ENCODE peak calls at places on chromosomes 11 and 22, in ten cellular contexts. A is HFFc6, W is B cell, J is cardiac fibroblast, C is cardiac muscle cell, X is transverse colon, D is coronary artery, E is Calu3, Y is RWPE1, O is NB4. M is an unnamed sample.

GRCh38 chr22:23608583-23608982 is 23.5 kb downstream of the DRICH1 start:
- DNase-seq in D (no peak), O (peak; percentile 24), E (no peak), J (no peak), Y (no peak), W (no peak), C (peak; percentile 74), A (no peak), X (no peak), M (no peak)

GRCh38 chr11:99423435-99423983 is 402.8 kb downstream of the CNTN5 start:
- DNase-seq in X (no peak), O (no peak), J (no peak), W (no peak), Y (no peak), C (no peak), E (no peak), A (no peak), D (no peak), M (no peak)

GRCh38 chr11:35618497-35619029 is 303 bp downstream of the FJX1 start:
- DNase-seq in Y (peak; percentile 55), J (peak; percentile 41), E (peak; percentile 64), W (no peak), D (no peak), C (peak; percentile 60), O (peak; percentile 10), A (peak; percentile 31), X (peak; percentile 8), M (peak; percentile 58)

GRCh38 chr11:78147807-78148206 is 8.4 kb upstream of the ALG8 start:
- DNase-seq in O (no peak), X (no peak), C (no peak), D (no peak), A (no peak), Y (no peak), W (no peak), E (no peak), J (no peak), M (no peak)

GRCh38 chr11:33128739-33129138 is 32.5 kb downstream of the CSTF3 start:
- DNase-seq in W (no peak), X (no peak), E (peak; percentile 23), A (no peak), Y (no peak), C (no peak), J (no peak), D (no peak), O (no peak), M (no peak)

GRCh38 chr22:40679249-40679963 is at the start of gene MCHR1:
- DNase-seq in D (no peak), Y (no peak), X (no peak), J (no peak), C (no peak), O (no peak), A (no peak), E (no peak), W (no peak), M (no peak)

GRCh38 chr11:43576834-43577521 is 103.6 kb upstream of the HSD17B12 start:
- DNase-seq in Y (peak; percentile 67), E (peak; percentile 51), D (no peak), A (peak; percentile 34), W (no peak), X (no peak), J (peak; percentile 62), C (peak; percentile 89), O (peak; percentile 41), M (peak; percentile 48)

GRCh38 chr11:33775832-33776231 is 1.5 kb upstream of the FBXO3 start:
- DNase-seq in C (no peak), Y (no peak), X (no peak), W (no peak), A (no peak), O (no peak), E (no peak), J (peak; percentile 9), D (no peak), M (peak; percentile 26)

GRCh38 chr22:44580756-44581435 is 82.9 kb upstream of the RTL6 start:
- DNase-seq in C (no peak), Y (no peak), X (no peak), E (no peak), W (no peak), A (no peak), O (no peak), J (no peak), D (peak; percentile 43), M (no peak)

GRCh38 chr11:112235750-112236390 is 9.6 kb downstream of the PTS start:
- DNase-seq in C (no peak), J (no peak), Y (no peak), X (no peak), D (no peak), E (no peak), W (no peak), O (no peak), A (no peak), M (no peak)

GRCh38 chr11:22734628-22735345 is 68.4 kb downstream of the GAS2 start:
- DNase-seq in E (no peak), Y (no peak), O (peak; percentile 11), D (no peak), C (no peak), J (peak; percentile 33), A (no peak), W (no peak), X (no peak), M (no peak)

GRCh38 chr11:123577081-123577598 is 77.3 kb downstream of the SCN3B start:
- DNase-seq in C (peak; percentile 71), Y (peak; percentile 63), J (peak; percentile 54), X (peak; percentile 67), D (no peak), E (peak; percentile 72), O (peak; percentile 60), A (peak; percentile 33), W (peak; percentile 60), M (peak; percentile 84)

GRCh38 chr11:60679879-60680278 is 19.5 kb upstream of the MS4A8 start:
- DNase-seq in C (no peak), O (no peak), W (no peak), Y (no peak), E (no peak), J (no peak), A (no peak), X (no peak), D (no peak), M (no peak)

GRCh38 chr22:24443668-24444067 is 16.3 kb downstream of the ADORA2A start:
- DNase-seq in D (peak; percentile 49), A (no peak), X (no peak), O (no peak), W (no peak), C (no peak), J (no peak), Y (no peak), E (no peak), M (no peak)

GRCh38 chr11:2563216-2564007 is 118.6 kb downstream of the KCNQ1 start:
- DNase-seq in W (no peak), A (no peak), C (no peak), X (no peak), Y (no peak), J (no peak), D (no peak), E (no peak), O (no peak), M (no peak)

GRCh38 chr11:3148990-3149851 is 15.9 kb downstream of the OSBPL5 start:
- DNase-seq in Y (no peak), C (peak; percentile 36), A (no peak), E (no peak), J (no peak), D (no peak), W (no peak), O (no peak), X (no peak), M (no peak)

GRCh38 chr11:117856892-117857291 is 19.6 kb downstream of the FXYD6 start:
- DNase-seq in A (no peak), E (no peak), X (no peak), Y (no peak), D (peak; percentile 45), J (no peak), C (no peak), W (no peak), O (no peak), M (no peak)

GRCh38 chr22:22125579-22126468 is 118.8 kb upstream of the VPREB1 start:
- DNase-seq in X (no peak), W (no peak), C (no peak), J (no peak), D (no peak), Y (no peak), O (no peak), A (no peak), E (no peak), M (no peak)

GRCh38 chr11:93737904-93738612 is 3.2 kb downstream of the TAF1D start:
- DNase-seq in O (no peak), W (no peak), X (no peak), C (no peak), A (no peak), Y (no peak), E (no peak), D (no peak), J (peak; percentile 44), M (no peak)

GRCh38 chr11:131179867-131180266 is 190.5 kb upstream of the NTM start:
- DNase-seq in W (no peak), O (no peak), A (no peak), C (no peak), X (no peak), J (no peak), Y (no peak), E (no peak), D (no peak), M (no peak)
- TF ChIP-seq CTCF in W (no peak), O (no peak), A (no peak), C (no peak), X (no peak), J (no peak), Y (no peak), E (no peak), D (no peak), M (no peak)

DNA sequence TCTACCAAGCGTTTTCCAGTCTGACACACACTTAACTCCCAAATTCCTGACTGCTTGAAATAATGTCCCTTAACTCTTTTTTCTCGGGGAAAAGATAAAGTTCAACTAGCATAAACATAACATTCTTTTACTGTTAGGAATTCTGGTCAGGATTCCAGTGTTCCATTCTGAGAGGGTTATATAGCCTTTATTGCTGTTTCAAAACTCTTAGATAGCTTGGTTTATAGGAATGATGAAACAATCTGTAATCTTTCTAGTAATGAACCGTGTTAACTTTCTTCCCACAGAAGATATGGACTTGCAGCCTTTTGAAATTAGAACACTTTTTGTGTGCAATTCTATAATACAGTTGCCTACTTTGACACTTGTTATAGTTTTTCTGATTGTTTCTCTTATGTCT is 8.6 kb downstream of the REXO2 start:
- DNase-seq in A (peak; percentile 23), Y (no peak), O (no peak), J (peak; percentile 8), E (no peak), C (no peak), D (no peak), X (no peak), W (no peak), M (no peak)
- TF ChIP-seq CTCF in A (no peak), Y (no peak), O (no peak), J (no peak), E (no peak), C (no peak), D (no peak), X (no peak), W (no peak), M (no peak)

GRCh38 chr22:42865536-42865935 is 8.5 kb upstream of the ARFGAP3 start:
- DNase-seq in W (no peak), D (no peak), J (no peak), Y (no peak), X (no peak), O (no peak), A (no peak), C (no peak), E (no peak), M (no peak)
- TF ChIP-seq CTCF in W (no peak), D (no peak), J (no peak), Y (no peak), X (no peak), O (no peak), A (no peak), C (no peak), E (no peak), M (no peak)

GRCh38 chr11:94762208-94762607 is 5.9 kb upstream of the AMOTL1 start:
- DNase-seq in O (peak; percentile 49), C (no peak), J (no peak), D (no peak), A (peak; percentile 39), Y (peak; percentile 34), X (no peak), W (no peak), E (peak; percentile 49), M (no peak)
- TF ChIP-seq CTCF in O (peak; percentile 35), C (peak; percentile 30), J (peak; percentile 35), D (no peak), A (peak; percentile 82), Y (peak; percentile 41), X (no peak), W (no peak), E (peak; percentile 26), M (no peak)

M was measured in GM10248.